ENCODE peak calls at places on chromosomes 12 and 14, in five cellular contexts. B is ELF-1, F is mesothelial cell of epicardium, U is right cardiac atrium, N is type B pancreatic cell. I is an unnamed sample.

GRCh38 chr12:132428872-132429121 is 61.2 kb upstream of the FBRSL1 start:
- DNase-seq in B (no peak), F (no peak), U (no peak), N (no peak), I (no peak)

GRCh38 chr14:56659964-56660551 is 80.5 kb downstream of the TMEM260 start:
- DNase-seq in B (no peak), F (no peak), U (no peak), N (no peak), I (no peak)

GRCh38 chr12:120962487-120963054 is 15.8 kb upstream of the HNF1A start:
- DNase-seq in B (no peak), F (no peak), U (no peak), N (no peak), I (no peak)

GRCh38 chr14:87840906-87841305 is 152.1 kb downstream of the GALC start:
- DNase-seq in B (no peak), F (no peak), U (no peak), N (no peak), I (no peak)

GRCh38 chr12:128019996-128020544 is 246.9 kb upstream of the TMEM132C start:
- DNase-seq in B (no peak), F (no peak), U (no peak), N (no peak), I (no peak)

GRCh38 chr12:108964391-108965166 is 56.3 kb downstream of the SVOP start:
- DNase-seq in B (no peak), F (no peak), U (no peak), N (no peak), I (no peak)

GRCh38 chr12:119398190-119398589 is 63.7 kb downstream of the CCDC60 start:
- DNase-seq in B (no peak), F (no peak), U (no peak), N (no peak), I (no peak)

GRCh38 chr12:92290881-92291280 is 145.2 kb upstream of the BTG1 start:
- DNase-seq in B (no peak), F (no peak), U (no peak), N (no peak), I (no peak)

GRCh38 chr12:34395056-34396005 is 373.0 kb downstream of the ALG10 start:
- DNase-seq in B (no peak), F (peak), U (peak), N (peak), I (peak)

GRCh38 chr14:79018846-79019245 is 848.7 kb downstream of the NRXN3 start:
- DNase-seq in B (no peak), F (no peak), U (no peak), N (no peak), I (no peak)

GRCh38 chr12:8661751-8662150 is 875 bp downstream of the MFAP5 start:
- DNase-seq in B (no peak), F (no peak), U (no peak), N (no peak), I (no peak)

GRCh38 chr12:4477133-4477532 is 31.5 kb upstream of the FGF6 start:
- DNase-seq in B (no peak), F (no peak), U (no peak), N (no peak), I (no peak)

GRCh38 chr14:73777420-73777819 is 63.2 kb upstream of the PNMA1 start:
- DNase-seq in B (peak), F (no peak), U (no peak), N (no peak), I (no peak)

GRCh38 chr14:70027785-70028428 is 148.7 kb downstream of the SMOC1 start:
- DNase-seq in B (peak), F (peak), U (peak), N (peak), I (peak)

GRCh38 chr12:38099686-38100085 is 216.9 kb upstream of the ALG10B start:
- DNase-seq in B (no peak), F (no peak), U (no peak), N (no peak), I (no peak)

GRCh38 chr14:94697773-94698556 is 71.9 kb downstream of the GSC start:
- DNase-seq in B (no peak), F (no peak), U (no peak), N (no peak), I (no peak)

GRCh38 chr14:101706509-101707284 is 54.8 kb upstream of the PPP2R5C start:
- DNase-seq in B (no peak), F (no peak), U (no peak), N (no peak), I (no peak)

GRCh38 chr12:120110550-120111501 is 5.7 kb downstream of the RAB35 start:
- DNase-seq in B (peak), F (no peak), U (peak), N (no peak), I (peak)

GRCh38 chr12:77686760-77687159 is 143.9 kb upstream of the NAV3 start:
- DNase-seq in B (no peak), F (no peak), U (no peak), N (no peak), I (no peak)

GRCh38 chr14:78863143-78863542 is 693.0 kb downstream of the NRXN3 start:
- DNase-seq in B (peak), F (peak), U (no peak), N (no peak), I (no peak)

GRCh38 chr12:70520847-70521246 is 116.4 kb downstream of the PTPRB start:
- DNase-seq in B (no peak), F (no peak), U (no peak), N (no peak), I (no peak)

GRCh38 chr12:10855807-10856206 is 6.5 kb upstream of the PRR4 start:
- DNase-seq in B (no peak), F (no peak), U (no peak), N (no peak), I (no peak)

GRCh38 chr12:87848248-87848868 is 180.8 kb downstream of the C12orf50 start:
- DNase-seq in B (no peak), F (no peak), U (no peak), N (no peak), I (no peak)

GRCh38 chr14:35365130-35366047 is 39.2 kb downstream of the NFKBIA start:
- DNase-seq in B (peak), F (no peak), U (peak), N (no peak), I (peak)

I was measured in Right ventricle myocardium superior.